ENCODE peak calls at places on chromosomes 16 and 17, in nine cellular contexts. M, G, Y, L, V, C, U, N and F are unnamed samples.
A peak's percentile ranks its signal among the peaks of the same experiment; 100 is the strongest.

GRCh38 chr16:4376126-4376819 is 4.6 kb downstream of the VASN start:
- DNase-seq in U (no peak), C (peak; percentile 98), M (no peak), L (peak; percentile 85), G (no peak), Y (peak; percentile 57), V (peak; percentile 71), N (no peak), F (no peak)

GRCh38 chr17:47719411-47720152 is 13.5 kb upstream of the TBX21 start:
- DNase-seq in U (no peak), N (no peak), L (no peak), Y (peak; percentile 18), C (no peak), V (peak; percentile 46), G (no peak), M (no peak), F (peak; percentile 18)

GRCh38 chr17:19398301-19399181 is 11.6 kb upstream of the MFAP4 start:
- DNase-seq in G (no peak), U (no peak), N (no peak), L (no peak), M (no peak), V (no peak), C (peak; percentile 77), Y (no peak), F (no peak)

GRCh38 chr17:64382184-64382583 is 8.5 kb downstream of the PECAM1 start:
- DNase-seq in C (peak; percentile 3), V (no peak), L (no peak), Y (no peak), N (no peak), M (no peak), G (no peak), U (no peak), F (no peak)

GRCh38 chr17:59764292-59764741 is 56.9 kb downstream of the VMP1 start:
- DNase-seq in U (no peak), N (no peak), V (peak; percentile 84), G (no peak), C (no peak), L (no peak), Y (no peak), M (no peak), F (no peak)

GRCh38 chr17:15436399-15437369 is 30.7 kb downstream of the CDRT4 start:
- DNase-seq in U (peak; percentile 71), Y (peak; percentile 13), C (peak; percentile 70), M (peak; percentile 40), N (no peak), G (no peak), V (no peak), L (peak; percentile 41), F (no peak)

GRCh38 chr16:86495357-86495701 is 15.0 kb upstream of the FOXF1 start:
- DNase-seq in V (no peak), G (no peak), L (no peak), C (no peak), N (no peak), U (no peak), M (no peak), Y (no peak), F (no peak)

GRCh38 chr17:16106161-16106891 is 106.7 kb downstream of the TTC19 start:
- DNase-seq in V (peak; percentile 73), N (no peak), C (no peak), U (no peak), M (no peak), G (no peak), L (peak; percentile 11), Y (peak; percentile 32), F (no peak)

GRCh38 chr16:83136419-83136818 is 509.6 kb downstream of the CDH13 start:
- DNase-seq in V (no peak), U (no peak), G (no peak), L (no peak), N (no peak), Y (no peak), M (no peak), C (no peak), F (no peak)

GRCh38 chr17:81434681-81435417 is 39.6 kb downstream of the BAHCC1 start:
- DNase-seq in V (no peak), U (no peak), M (no peak), Y (no peak), L (no peak), N (no peak), G (no peak), C (no peak), F (no peak)

GRCh38 chr16:87541004-87541881 is 48.4 kb upstream of the ZCCHC14 start:
- DNase-seq in L (no peak), Y (peak; percentile 46), V (peak; percentile 64), C (peak; percentile 94), U (no peak), G (no peak), N (no peak), M (no peak), F (peak; percentile 14)

GRCh38 chr16:12544477-12545291 is 259.0 kb downstream of the CPPED1 start:
- DNase-seq in M (no peak), V (no peak), Y (no peak), G (no peak), L (no peak), N (no peak), U (no peak), C (no peak), F (no peak)

GRCh38 chr17:44350733-44351226 is 5.7 kb downstream of the GRN start:
- DNase-seq in U (peak; percentile 54), Y (no peak), V (peak; percentile 18), L (peak; percentile 44), C (no peak), M (peak; percentile 88), G (peak; percentile 77), N (peak; percentile 51), F (no peak)

GRCh38 chr17:38341035-38341721 is 2.6 kb downstream of the GPR179 start:
- DNase-seq in U (no peak), G (peak; percentile 77), V (no peak), Y (no peak), N (no peak), C (no peak), L (peak; percentile 79), M (no peak), F (no peak)